ENCODE peak calls at places on chromosomes 2 and 18, in eight cellular contexts. L, C, Y, K, G, R, F and W are unnamed samples.

GRCh38 chr2:44822174-44822573 is 119.3 kb upstream of the SIX3 start:
- DNase-seq in L (no peak), C (no peak), Y (no peak), K (no peak), G (no peak), R (no peak), F (no peak), W (no peak)

GRCh38 chr18:27577740-27578139 is 392.6 kb upstream of the CHST9 start:
- DNase-seq in L (no peak), C (no peak), Y (no peak), K (no peak), G (no peak), R (no peak), F (no peak), W (no peak)

GRCh38 chr2:165624139-165624803 is 154.8 kb downstream of the CSRNP3 start:
- DNase-seq in L (no peak), C (no peak), Y (no peak), K (no peak), G (no peak), R (no peak), F (no peak), W (no peak)

GRCh38 chr2:229922449-229923386 is at the start of gene FBXO36:
- DNase-seq in L (peak), C (peak), Y (peak), K (peak), G (peak), R (peak), F (peak), W (peak)

GRCh38 chr2:28216320-28216719 is 176.3 kb upstream of the FOSL2 start:
- DNase-seq in L (no peak), C (no peak), Y (no peak), K (no peak), G (no peak), R (no peak), F (no peak), W (no peak)

GRCh38 chr2:106104332-106105062 is 89.6 kb downstream of the UXS1 start:
- DNase-seq in L (peak), C (peak), Y (peak), K (peak), G (peak), R (no peak), F (no peak), W (peak)

GRCh38 chr18:58953627-58954026 is 89.0 kb downstream of the ZNF532 start:
- DNase-seq in L (peak), C (peak), Y (no peak), K (no peak), G (peak), R (no peak), F (no peak), W (no peak)

GRCh38 chr2:201466050-201466660 is 14.6 kb downstream of the STRADB start:
- DNase-seq in L (no peak), C (peak), Y (no peak), K (peak), G (no peak), R (no peak), F (no peak), W (no peak)

GRCh38 chr2:144835634-144836351 is 315.9 kb upstream of the ZEB2 start:
- DNase-seq in L (no peak), C (no peak), Y (no peak), K (peak), G (no peak), R (no peak), F (no peak), W (no peak)

GRCh38 chr2:16487686-16488085 is 177.9 kb downstream of the CYRIA start:
- DNase-seq in L (peak), C (no peak), Y (peak), K (peak), G (no peak), R (no peak), F (no peak), W (no peak)

GRCh38 chr2:26571316-26571715 is 69.8 kb downstream of the CIB4 start:
- DNase-seq in L (no peak), C (no peak), Y (no peak), K (no peak), G (no peak), R (no peak), F (no peak), W (no peak)

GRCh38 chr2:73896362-73897239 is 3.8 kb downstream of the ACTG2 start:
- DNase-seq in L (no peak), C (no peak), Y (peak), K (peak), G (no peak), R (no peak), F (no peak), W (no peak)

GRCh38 chr2:234488913-234489451 is 7.9 kb downstream of the ARL4C start:
- DNase-seq in L (no peak), C (no peak), Y (peak), K (no peak), G (no peak), R (no peak), F (no peak), W (no peak)

GRCh38 chr2:144703852-144704324 is 184.0 kb upstream of the ZEB2 start:
- DNase-seq in L (peak), C (no peak), Y (no peak), K (peak), G (no peak), R (no peak), F (no peak), W (no peak)

GRCh38 chr2:112880696-112881095 is 30.3 kb upstream of the IL37 start:
- DNase-seq in L (no peak), C (no peak), Y (peak), K (peak), G (no peak), R (no peak), F (no peak), W (no peak)

GRCh38 chr2:40244251-40245010 is 207.5 kb downstream of the SLC8A1 start:
- DNase-seq in L (peak), C (no peak), Y (peak), K (peak), G (no peak), R (no peak), F (no peak), W (peak)

GRCh38 chr18:57547260-57547659 is 39.2 kb downstream of the FECH start:
- DNase-seq in L (no peak), C (no peak), Y (no peak), K (no peak), G (no peak), R (no peak), F (no peak), W (no peak)